ENCODE peak calls at places on chromosome 13, in five cellular contexts. One of them, this sample, is unnamed.

GRCh38 chr13:106533940-106534843 is 1.3 kb downstream of the EFNB2 start:
- DNase-seq in GM12891: no peak
- DNase-seq in transverse colon: peak
- DNase-seq in breast epithelium: no peak
- DNase-seq in H1: peak
- DNase-seq in this sample: peak

GRCh38 chr13:73261739-73262216 is 203.0 kb downstream of the KLF5 start:
- DNase-seq in GM12891: no peak
- DNase-seq in transverse colon: no peak
- DNase-seq in breast epithelium: no peak
- DNase-seq in H1: no peak
- DNase-seq in this sample: no peak

GRCh38 chr13:105721056-105721455 is 814.4 kb downstream of the EFNB2 start:
- DNase-seq in GM12891: no peak
- DNase-seq in transverse colon: no peak
- DNase-seq in breast epithelium: no peak
- DNase-seq in H1: no peak
- DNase-seq in this sample: no peak

GRCh38 chr13:39818953-39819352 is 163.5 kb downstream of the COG6 start:
- DNase-seq in GM12891: no peak
- DNase-seq in transverse colon: no peak
- DNase-seq in breast epithelium: no peak
- DNase-seq in H1: no peak
- DNase-seq in this sample: no peak

GRCh38 chr13:78700121-78700910 is 41.4 kb upstream of the OBI1 start:
- DNase-seq in GM12891: no peak
- DNase-seq in transverse colon: no peak
- DNase-seq in breast epithelium: no peak
- DNase-seq in H1: no peak
- DNase-seq in this sample: no peak

GRCh38 chr13:20332361-20333096 is 100.4 kb upstream of the GJB6 start:
- DNase-seq in GM12891: no peak
- DNase-seq in transverse colon: no peak
- DNase-seq in breast epithelium: no peak
- DNase-seq in H1: no peak
- DNase-seq in this sample: no peak

GRCh38 chr13:30744056-30744684 is 8.8 kb downstream of the ALOX5AP start:
- DNase-seq in GM12891: peak
- DNase-seq in transverse colon: peak
- DNase-seq in breast epithelium: no peak
- DNase-seq in H1: no peak
- DNase-seq in this sample: peak

GRCh38 chr13:44437356-44438233 is 64.0 kb downstream of the SERP2 start:
- DNase-seq in GM12891: no peak
- DNase-seq in transverse colon: no peak
- DNase-seq in breast epithelium: no peak
- DNase-seq in H1: no peak
- DNase-seq in this sample: no peak

GRCh38 chr13:29621401-29621800 is 25.9 kb upstream of the SLC7A1 start:
- DNase-seq in GM12891: no peak
- DNase-seq in transverse colon: no peak
- DNase-seq in breast epithelium: no peak
- DNase-seq in H1: no peak
- DNase-seq in this sample: no peak

GRCh38 chr13:75666646-75667351 is 30.7 kb downstream of the LMO7 start:
- DNase-seq in GM12891: no peak
- DNase-seq in transverse colon: no peak
- DNase-seq in breast epithelium: no peak
- DNase-seq in H1: no peak
- DNase-seq in this sample: no peak

GRCh38 chr13:40895715-40896184 is 106.3 kb downstream of the SLC25A15 start:
- DNase-seq in GM12891: no peak
- DNase-seq in transverse colon: peak
- DNase-seq in breast epithelium: no peak
- DNase-seq in H1: no peak
- DNase-seq in this sample: no peak
- TF ChIP-seq POLR2AphosphoS5 in GM12891: no peak
- TF ChIP-seq POLR2AphosphoS5 in transverse colon: no peak
- TF ChIP-seq POLR2AphosphoS5 in breast epithelium: no peak
- TF ChIP-seq POLR2AphosphoS5 in H1: no peak
- TF ChIP-seq POLR2AphosphoS5 in this sample: no peak

DNA sequence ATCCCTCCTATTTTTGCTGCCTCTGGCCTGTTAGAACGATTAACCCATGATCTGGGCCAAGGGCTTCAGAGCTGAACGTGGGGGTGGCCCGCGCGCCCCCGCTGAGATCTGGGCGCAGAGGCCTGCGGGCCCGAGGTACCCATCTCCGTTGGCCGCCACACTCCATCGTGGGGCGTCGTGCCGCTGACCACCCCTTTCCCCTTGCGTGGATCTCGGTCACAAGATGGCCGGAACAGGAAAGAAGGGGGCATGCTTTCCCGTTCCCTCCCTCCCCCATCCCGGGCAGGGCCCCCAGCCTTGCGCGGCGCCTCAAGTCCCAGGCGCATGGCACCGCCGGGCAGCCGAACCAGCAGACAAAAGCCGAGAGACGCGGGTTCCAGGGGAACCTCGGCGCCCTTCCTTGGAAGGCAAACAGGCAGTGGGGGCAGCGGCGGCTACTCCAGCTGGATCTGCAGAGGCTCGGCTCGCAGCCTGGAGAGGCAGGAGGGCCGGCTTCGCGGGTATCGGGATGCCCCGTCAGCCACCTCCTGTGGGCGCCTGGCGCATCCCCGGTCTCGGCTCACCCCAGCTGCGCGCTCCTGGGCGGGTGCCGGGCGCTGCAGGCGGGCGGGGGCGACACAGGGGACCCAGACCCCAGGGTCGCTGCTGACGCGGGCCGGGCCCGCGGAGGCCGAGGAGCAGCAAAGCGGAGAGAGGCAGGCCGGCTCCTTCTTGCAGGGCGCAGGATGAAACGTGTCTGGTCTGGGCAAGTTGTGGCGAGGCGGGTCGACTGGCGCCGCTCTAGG is 500 bp downstream of the DZIP1 start:
- DNase-seq in GM12891: peak
- DNase-seq in transverse colon: no peak
- DNase-seq in breast epithelium: no peak
- DNase-seq in H1: peak
- DNase-seq in this sample: no peak
- TF ChIP-seq POLR2A in GM12891: no peak
- TF ChIP-seq POLR2A in transverse colon: no peak
- TF ChIP-seq POLR2A in breast epithelium: no peak
- TF ChIP-seq POLR2A in H1: no peak
- TF ChIP-seq POLR2A in this sample: no peak

DNA sequence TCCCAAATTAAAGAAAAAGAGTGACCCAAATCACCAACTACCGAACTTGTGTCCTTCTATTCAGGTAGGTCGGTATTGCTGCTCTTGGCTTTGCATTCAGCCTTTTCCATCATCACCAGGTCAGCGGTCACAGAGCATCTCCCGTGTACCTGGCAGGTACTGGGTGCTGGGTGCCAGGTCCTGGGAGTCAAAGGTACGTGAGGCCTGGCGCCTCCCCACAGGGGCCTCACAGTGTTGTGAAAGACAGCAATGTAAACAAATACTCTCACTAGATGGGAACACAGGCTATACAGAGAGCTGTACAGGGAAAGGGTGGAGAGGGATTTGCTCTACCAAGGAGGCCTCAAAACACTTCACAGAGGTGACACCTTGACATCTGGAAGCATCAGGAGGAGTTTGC is 86.7 kb downstream of the ZIC5 start:
- DNase-seq in GM12891: no peak
- DNase-seq in transverse colon: no peak
- DNase-seq in breast epithelium: no peak
- DNase-seq in H1: peak
- DNase-seq in this sample: no peak
- TF ChIP-seq POLR2AphosphoS5 in GM12891: no peak
- TF ChIP-seq POLR2AphosphoS5 in transverse colon: no peak
- TF ChIP-seq POLR2AphosphoS5 in breast epithelium: no peak
- TF ChIP-seq POLR2AphosphoS5 in H1: no peak
- TF ChIP-seq POLR2AphosphoS5 in this sample: no peak

DNA sequence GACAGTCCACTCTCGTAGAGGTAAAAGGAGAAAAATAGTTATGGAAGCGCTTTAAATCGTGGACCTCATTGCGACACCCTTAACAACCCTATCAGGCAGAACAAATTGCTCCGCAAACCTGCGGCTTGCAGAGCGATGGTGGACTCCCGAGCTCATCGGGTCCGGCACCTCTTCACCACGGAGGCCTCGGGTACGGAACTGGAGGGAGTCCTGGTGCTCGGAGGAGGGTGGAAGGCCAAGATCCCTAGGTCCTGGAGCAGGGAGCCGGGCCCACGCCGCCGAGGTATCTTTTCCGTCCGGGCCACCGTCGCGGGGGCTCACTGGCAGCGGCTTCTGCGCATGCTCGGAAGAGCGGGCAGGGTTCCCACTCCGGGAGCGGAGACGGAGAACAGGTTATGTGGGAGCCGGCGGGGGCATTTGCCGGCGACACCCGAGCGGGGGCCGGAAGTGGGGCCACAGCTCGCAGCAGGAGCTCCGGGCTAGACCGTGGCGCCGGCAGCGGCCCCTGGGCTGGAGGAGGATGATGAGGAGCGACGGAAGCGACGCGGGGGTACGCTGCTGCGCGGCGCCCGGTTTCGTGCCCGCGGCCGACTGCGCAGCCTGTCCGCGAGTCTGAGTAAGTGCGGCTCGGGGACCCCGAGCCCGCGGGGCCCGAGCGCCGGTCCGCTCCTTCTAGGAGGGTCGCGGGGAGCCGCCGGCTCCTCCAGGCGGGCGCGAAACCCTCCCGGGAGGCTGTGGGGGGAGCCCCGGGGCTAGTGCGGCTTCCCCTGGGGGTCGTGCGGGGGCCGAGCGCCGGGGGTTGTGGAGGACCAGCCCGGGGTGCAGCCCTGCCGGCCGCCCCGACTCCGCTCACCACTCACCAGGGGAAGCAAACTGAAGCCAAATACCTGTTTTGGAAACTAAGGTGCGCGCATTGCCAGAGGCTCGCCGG is at the start of gene ABHD13:
- DNase-seq in GM12891: peak
- DNase-seq in transverse colon: peak
- DNase-seq in breast epithelium: peak
- DNase-seq in H1: peak
- DNase-seq in this sample: peak
- TF ChIP-seq POLR2A in GM12891: peak
- TF ChIP-seq POLR2A in transverse colon: peak
- TF ChIP-seq POLR2A in breast epithelium: no peak
- TF ChIP-seq POLR2A in H1: peak
- TF ChIP-seq POLR2A in this sample: no peak